ENCODE peak calls at places on chromosomes 11 and 22, in nine cellular contexts. Z is CD8-positive, alpha-beta T cell; U is SJSA1; R is GM12892; D is cardiac muscle cell; H is T-cell; X is AG09319; E is LoVo; K is naive thymus-derived CD8-positive, alpha-beta T cell. T is an unnamed sample.

GRCh38 chr11:68441466-68442230 is 18.9 kb upstream of the PPP6R3 start:
- DNase-seq in X (peak), D (peak), E (no peak), U (peak), R (peak), H (no peak), Z (no peak), K (no peak), T (no peak)

GRCh38 chr11:48034926-48035876 is 54.8 kb downstream of the PTPRJ start:
- DNase-seq in E (no peak), R (no peak), D (peak), H (no peak), Z (no peak), U (no peak), K (no peak), X (no peak), T (no peak)

GRCh38 chr11:64792482-64792881 is 10.5 kb downstream of the MAP4K2 start:
- DNase-seq in E (no peak), Z (no peak), R (peak), H (no peak), D (no peak), X (no peak), U (no peak), K (no peak), T (no peak)

GRCh38 chr22:45686004-45686403 is 14.4 kb downstream of the ATXN10 start:
- DNase-seq in D (no peak), Z (no peak), X (no peak), U (no peak), K (no peak), H (no peak), E (no peak), R (no peak), T (no peak)

GRCh38 chr11:134661660-134662059 is 249.6 kb upstream of the B3GAT1 start:
- DNase-seq in R (no peak), Z (no peak), H (no peak), K (no peak), E (no peak), X (no peak), D (no peak), U (no peak), T (no peak)

GRCh38 chr22:38462960-38463784 is 4.7 kb upstream of the KDELR3 start:
- DNase-seq in E (no peak), R (no peak), H (no peak), K (no peak), X (no peak), D (peak), Z (no peak), U (no peak), T (no peak)

GRCh38 chr11:62001450-62002178 is 34.2 kb upstream of the FTH1 start:
- DNase-seq in K (no peak), H (no peak), R (no peak), E (peak), Z (no peak), D (peak), U (peak), X (no peak), T (no peak)

GRCh38 chr11:16001899-16002426 is 354.4 kb downstream of the SOX6 start:
- DNase-seq in H (no peak), E (peak), R (no peak), Z (no peak), D (peak), K (no peak), U (peak), X (peak), T (peak)

T was measured in HFF-Myc.